ENCODE peak calls at places on chromosomes 11 and 22, in ten cellular contexts. E, B, C, H, Y, X, A, G, L and N are unnamed samples.
A peak's percentile ranks its signal among the peaks of the same experiment; 100 is the strongest.

GRCh38 chr11:73645570-73645969 is 811 bp upstream of the PLEKHB1 start:
- DNase-seq in E (no peak), B (no peak), C (peak; percentile 38), H (no peak), Y (no peak), X (no peak), A (no peak), G (no peak), L (no peak), N (no peak)

GRCh38 chr11:110772863-110773262 is 60.6 kb upstream of the ARHGAP20 start:
- DNase-seq in E (no peak), B (no peak), C (no peak), H (no peak), Y (no peak), X (peak; percentile 6), A (no peak), G (no peak), L (no peak), N (no peak)

GRCh38 chr11:78251083-78251699 is 62.5 kb downstream of the USP35 start:
- DNase-seq in E (peak; percentile 46), B (no peak), C (no peak), H (no peak), Y (no peak), X (no peak), A (peak; percentile 55), G (no peak), L (no peak), N (no peak)

GRCh38 chr11:68326334-68327215 is 14.2 kb downstream of the LRP5 start:
- DNase-seq in E (no peak), B (no peak), C (no peak), H (no peak), Y (no peak), X (no peak), A (no peak), G (no peak), L (no peak), N (no peak)

GRCh38 chr22:37464181-37464580 is 22.0 kb downstream of the MFNG start:
- DNase-seq in E (no peak), B (no peak), C (no peak), H (no peak), Y (no peak), X (no peak), A (no peak), G (no peak), L (no peak), N (no peak)

GRCh38 chr11:79173615-79174014 is 267.2 kb downstream of the TENM4 start:
- DNase-seq in E (peak; percentile 77), B (no peak), C (no peak), H (peak; percentile 27), Y (peak; percentile 80), X (no peak), A (peak; percentile 89), G (no peak), L (peak; percentile 20), N (no peak)

GRCh38 chr11:119585038-119585666 is 143.8 kb downstream of the NECTIN1 start:
- DNase-seq in E (no peak), B (no peak), C (no peak), H (peak; percentile 76), Y (peak; percentile 58), X (no peak), A (no peak), G (no peak), L (peak; percentile 54), N (no peak)

GRCh38 chr11:17185938-17186337 is 21.8 kb downstream of the PIK3C2A start:
- DNase-seq in E (no peak), B (no peak), C (no peak), H (peak; percentile 30), Y (no peak), X (no peak), A (no peak), G (no peak), L (no peak), N (no peak)

GRCh38 chr11:35907648-35908431 is 36.0 kb upstream of the LDLRAD3 start:
- DNase-seq in E (peak; percentile 62), B (no peak), C (no peak), H (peak; percentile 65), Y (peak; percentile 64), X (peak; percentile 45), A (peak; percentile 27), G (peak; percentile 87), L (peak; percentile 43), N (no peak)

GRCh38 chr11:102361100-102362021 is 14.3 kb downstream of the BIRC2 start:
- DNase-seq in E (peak; percentile 17), B (no peak), C (no peak), H (no peak), Y (no peak), X (no peak), A (peak; percentile 52), G (no peak), L (no peak), N (no peak)

GRCh38 chr22:27697888-27698287 is 103.7 kb downstream of the MN1 start:
- DNase-seq in E (no peak), B (peak; percentile 86), C (no peak), H (no peak), Y (no peak), X (no peak), A (no peak), G (no peak), L (no peak), N (no peak)

GRCh38 chr11:118524757-118525465 is 2.4 kb upstream of the TTC36 start:
- DNase-seq in E (no peak), B (no peak), C (peak; percentile 88), H (no peak), Y (no peak), X (no peak), A (peak; percentile 42), G (no peak), L (no peak), N (no peak)

GRCh38 chr11:5521540-5521939 is 5.0 kb upstream of the UBQLNL start:
- DNase-seq in E (no peak), B (no peak), C (no peak), H (no peak), Y (no peak), X (no peak), A (no peak), G (no peak), L (no peak), N (no peak)

GRCh38 chr11:72773696-72774095 is 20.2 kb downstream of the STARD10 start:
- DNase-seq in E (peak; percentile 54), B (no peak), C (no peak), H (no peak), Y (no peak), X (no peak), A (no peak), G (no peak), L (no peak), N (no peak)

GRCh38 chr11:125350206-125351044 is 145.6 kb downstream of the FEZ1 start:
- DNase-seq in E (no peak), B (peak; percentile 28), C (no peak), H (no peak), Y (no peak), X (no peak), A (no peak), G (no peak), L (no peak), N (peak; percentile 13)

GRCh38 chr22:17817079-17817478 is 42.8 kb upstream of the BID start:
- DNase-seq in E (no peak), B (no peak), C (no peak), H (no peak), Y (no peak), X (no peak), A (no peak), G (no peak), L (no peak), N (no peak)

GRCh38 chr11:112273066-112273465 is 12.4 kb upstream of the PLET1 start:
- DNase-seq in E (no peak), B (no peak), C (no peak), H (no peak), Y (no peak), X (no peak), A (no peak), G (no peak), L (no peak), N (no peak)

DNA sequence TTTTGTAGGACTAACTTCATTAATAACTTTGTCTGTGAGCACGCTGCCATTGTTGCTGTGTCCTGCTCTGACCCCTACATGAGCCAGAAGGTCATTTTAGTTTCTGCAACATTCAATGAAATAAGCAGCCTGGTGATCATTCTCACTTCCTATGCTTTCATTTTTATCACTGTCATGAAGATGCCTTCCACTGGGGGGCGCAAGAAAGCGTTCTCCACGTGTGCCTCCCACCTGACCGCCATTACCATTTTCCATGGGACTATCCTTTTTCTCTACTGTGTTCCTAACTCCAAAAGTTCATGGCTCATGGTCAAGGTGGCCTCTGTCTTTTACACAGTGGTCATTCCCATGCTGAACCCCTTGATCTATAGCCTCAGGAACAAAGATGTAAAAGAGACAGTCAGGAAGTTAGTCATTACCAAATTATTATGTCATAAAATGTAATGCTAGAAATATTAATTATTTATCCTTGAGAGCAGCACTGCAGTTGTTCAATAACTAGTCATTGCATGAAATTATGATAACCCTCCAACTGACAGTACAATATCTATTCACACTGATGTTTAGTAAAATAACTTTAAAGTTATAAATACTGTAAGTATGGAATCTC is 46.4 kb upstream of the OR5D13 start:
- DNase-seq in E (no peak), B (no peak), C (no peak), H (no peak), Y (no peak), X (peak; percentile 8), A (no peak), G (no peak), L (no peak), N (no peak)
- TF ChIP-seq CTCF in E (no peak), B (no peak), C (no peak), H (no peak), Y (no peak), X (no peak), A (no peak), G (no peak), L (no peak), N (no peak)

DNA sequence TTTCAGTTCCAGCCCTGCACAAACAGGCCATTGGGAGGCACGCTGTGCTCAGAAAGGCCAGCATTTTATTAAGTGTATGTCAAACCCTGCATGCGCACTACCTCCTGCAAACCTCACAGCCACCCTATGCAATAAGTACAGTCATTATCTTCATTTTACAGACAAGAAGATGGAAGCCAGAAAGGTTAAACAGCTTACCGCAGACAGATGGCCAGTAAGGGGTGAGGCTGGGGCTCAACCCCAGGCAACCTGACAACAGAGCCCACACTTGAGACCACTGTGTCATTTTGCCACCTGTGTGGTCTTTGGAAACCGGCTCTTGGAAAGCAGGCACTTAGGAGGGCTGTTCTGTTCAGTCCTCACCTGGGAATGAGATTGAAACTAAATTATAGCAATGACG is 142.3 kb downstream of the NXPE2 start:
- DNase-seq in E (no peak), B (no peak), C (no peak), H (no peak), Y (no peak), X (no peak), A (no peak), G (no peak), L (no peak), N (no peak)
- TF ChIP-seq CTCF in E (no peak), B (no peak), C (no peak), H (no peak), Y (no peak), X (no peak), A (no peak), G (no peak), L (no peak), N (no peak)

GRCh38 chr11:44632466-44633123 is 67.1 kb downstream of the CD82 start:
- DNase-seq in E (no peak), B (no peak), C (peak; percentile 49), H (peak; percentile 47), Y (peak; percentile 58), X (peak; percentile 56), A (no peak), G (no peak), L (peak; percentile 52), N (no peak)
- TF ChIP-seq CTCF in E (peak; percentile 41), B (peak; percentile 34), C (peak; percentile 14), H (peak; percentile 52), Y (no peak), X (peak; percentile 17), A (peak; percentile 23), G (peak; percentile 32), L (peak; percentile 32), N (peak; percentile 63)

GRCh38 chr11:124194696-124195418 is 11.7 kb downstream of the OR10D3 start:
- DNase-seq in E (peak; percentile 58), B (no peak), C (peak; percentile 60), H (peak; percentile 76), Y (peak; percentile 80), X (peak; percentile 54), A (peak; percentile 54), G (no peak), L (peak; percentile 74), N (no peak)
- TF ChIP-seq CTCF in E (peak; percentile 65), B (peak; percentile 42), C (peak; percentile 75), H (peak; percentile 96), Y (peak; percentile 61), X (peak; percentile 47), A (peak; percentile 87), G (peak; percentile 20), L (peak; percentile 53), N (peak; percentile 90)